ENCODE peak calls at places on chromosome X, in four cellular contexts. One of them, this sample, is unnamed.
A peak's percentile ranks its signal among the peaks of the same experiment; 100 is the strongest.

GRCh38 chrX:146435472-146435871 is 374.1 kb upstream of the CXorf51B start:
- DNase-seq in GM12878: no peak
- DNase-seq in K562: no peak
- DNase-seq in HL-60: no peak
- DNase-seq in this sample: no peak

GRCh38 chrX:138775501-138775900 is 64.0 kb upstream of the FGF13 start:
- DNase-seq in GM12878: no peak
- DNase-seq in K562: peak; percentile 24
- DNase-seq in HL-60: no peak
- DNase-seq in this sample: no peak

GRCh38 chrX:39624166-39624565 is 473.6 kb downstream of the BCOR start:
- DNase-seq in GM12878: no peak
- DNase-seq in K562: no peak
- DNase-seq in HL-60: no peak
- DNase-seq in this sample: no peak

GRCh38 chrX:39953879-39954278 is 143.9 kb downstream of the BCOR start:
- DNase-seq in GM12878: no peak
- DNase-seq in K562: peak; percentile 16
- DNase-seq in HL-60: no peak
- DNase-seq in this sample: no peak

GRCh38 chrX:106894978-106895452 is 8.1 kb downstream of the RIPPLY1 start:
- DNase-seq in GM12878: no peak
- DNase-seq in K562: no peak
- DNase-seq in HL-60: no peak
- DNase-seq in this sample: no peak

GRCh38 chrX:106302304-106302703 is 134.2 kb downstream of the PWWP3B start:
- DNase-seq in GM12878: no peak
- DNase-seq in K562: no peak
- DNase-seq in HL-60: no peak
- DNase-seq in this sample: no peak

GRCh38 chrX:5650904-5651303 is 577.8 kb downstream of the NLGN4X start:
- DNase-seq in GM12878: no peak
- DNase-seq in K562: no peak
- DNase-seq in HL-60: no peak
- DNase-seq in this sample: no peak

GRCh38 chrX:112669834-112670233 is 9.9 kb downstream of the LHFPL1 start:
- DNase-seq in GM12878: no peak
- DNase-seq in K562: no peak
- DNase-seq in HL-60: no peak
- DNase-seq in this sample: no peak

GRCh38 chrX:75113664-75114063 is 42.4 kb downstream of the ABCB7 start:
- DNase-seq in GM12878: no peak
- DNase-seq in K562: no peak
- DNase-seq in HL-60: no peak
- DNase-seq in this sample: no peak

GRCh38 chrX:25343060-25343459 is 327.3 kb upstream of the ARX start:
- DNase-seq in GM12878: no peak
- DNase-seq in K562: no peak
- DNase-seq in HL-60: no peak
- DNase-seq in this sample: no peak

GRCh38 chrX:16212436-16212835 is 45.2 kb downstream of the MAGEB17 start:
- DNase-seq in GM12878: no peak
- DNase-seq in K562: no peak
- DNase-seq in HL-60: no peak
- DNase-seq in this sample: no peak

GRCh38 chrX:131907488-131908314 is 115.4 kb upstream of the STK26 start:
- DNase-seq in GM12878: no peak
- DNase-seq in K562: peak; percentile 10
- DNase-seq in HL-60: no peak
- DNase-seq in this sample: no peak

GRCh38 chrX:151776936-151777335 is 42.4 kb downstream of the CNGA2 start:
- DNase-seq in GM12878: no peak
- DNase-seq in K562: no peak
- DNase-seq in HL-60: no peak
- DNase-seq in this sample: no peak

GRCh38 chrX:100979881-100980607 is 10.5 kb downstream of the ARL13A start:
- DNase-seq in GM12878: no peak
- DNase-seq in K562: no peak
- DNase-seq in HL-60: no peak
- DNase-seq in this sample: no peak

GRCh38 chrX:115912372-115912897 is 258.1 kb upstream of the AGTR2 start:
- DNase-seq in GM12878: peak; percentile 57
- DNase-seq in K562: no peak
- DNase-seq in HL-60: no peak
- DNase-seq in this sample: no peak

GRCh38 chrX:107744868-107745267 is 30.7 kb downstream of the TSC22D3 start:
- DNase-seq in GM12878: no peak
- DNase-seq in K562: no peak
- DNase-seq in HL-60: no peak
- DNase-seq in this sample: no peak

GRCh38 chrX:97402333-97402732 is 518.6 kb downstream of the RPA4 start:
- DNase-seq in GM12878: no peak
- DNase-seq in K562: no peak
- DNase-seq in HL-60: no peak
- DNase-seq in this sample: no peak

GRCh38 chrX:148593987-148594386 is 93.6 kb downstream of the AFF2 start:
- DNase-seq in GM12878: no peak
- DNase-seq in K562: no peak
- DNase-seq in HL-60: peak; percentile 48
- DNase-seq in this sample: no peak

GRCh38 chrX:120426599-120426998 is 42.5 kb downstream of the LAMP2 start:
- DNase-seq in GM12878: no peak
- DNase-seq in K562: no peak
- DNase-seq in HL-60: no peak
- DNase-seq in this sample: no peak

GRCh38 chrX:135396109-135396508 is 25.6 kb upstream of the SMIM10L2A start:
- DNase-seq in GM12878: no peak
- DNase-seq in K562: no peak
- DNase-seq in HL-60: no peak
- DNase-seq in this sample: no peak

GRCh38 chrX:47723689-47724088 is 64.7 kb upstream of the UXT start:
- DNase-seq in GM12878: no peak
- DNase-seq in K562: no peak
- DNase-seq in HL-60: no peak
- DNase-seq in this sample: no peak

GRCh38 chrX:119399772-119400101 is 601 bp downstream of the SLC25A43 start:
- DNase-seq in GM12878: no peak
- DNase-seq in K562: no peak
- DNase-seq in HL-60: no peak
- DNase-seq in this sample: no peak

GRCh38 chrX:154515803-154516654 is at the start of gene FAM3A:
- DNase-seq in GM12878: peak; percentile 52
- DNase-seq in K562: peak; percentile 90
- DNase-seq in HL-60: peak; percentile 88
- DNase-seq in this sample: peak; percentile 67

GRCh38 chrX:112642349-112642748 is 37.4 kb downstream of the LHFPL1 start:
- DNase-seq in GM12878: no peak
- DNase-seq in K562: peak; percentile 18
- DNase-seq in HL-60: peak; percentile 25
- DNase-seq in this sample: no peak

GRCh38 chrX:78037881-78038280 is 66.2 kb upstream of the PGK1 start:
- DNase-seq in GM12878: no peak
- DNase-seq in K562: no peak
- DNase-seq in HL-60: no peak
- DNase-seq in this sample: no peak

GRCh38 chrX:153831435-153832150 is 1.2 kb upstream of the PDZD4 start:
- DNase-seq in GM12878: no peak
- DNase-seq in K562: no peak
- DNase-seq in HL-60: peak; percentile 55
- DNase-seq in this sample: no peak

GRCh38 chrX:78105944-78106650 is 2.0 kb downstream of the PGK1 start:
- DNase-seq in GM12878: no peak
- DNase-seq in K562: no peak
- DNase-seq in HL-60: peak; percentile 11
- DNase-seq in this sample: no peak

GRCh38 chrX:23802431-23802830 is 19.5 kb downstream of the SAT1 start:
- DNase-seq in GM12878: no peak
- DNase-seq in K562: no peak
- DNase-seq in HL-60: no peak
- DNase-seq in this sample: no peak

GRCh38 chrX:117972681-117973080 is 143.9 kb downstream of the KLHL13 start:
- DNase-seq in GM12878: no peak
- DNase-seq in K562: no peak
- DNase-seq in HL-60: no peak
- DNase-seq in this sample: no peak

GRCh38 chrX:2697741-2698294 is 6.7 kb downstream of the CD99 start:
- DNase-seq in GM12878: peak; percentile 44
- DNase-seq in K562: no peak
- DNase-seq in HL-60: no peak
- DNase-seq in this sample: no peak

GRCh38 chrX:29257516-29257915 is 670.3 kb downstream of the IL1RAPL1 start:
- DNase-seq in GM12878: no peak
- DNase-seq in K562: no peak
- DNase-seq in HL-60: no peak
- DNase-seq in this sample: no peak

GRCh38 chrX:57177070-57177469 is 39.9 kb upstream of the SPIN2A start:
- DNase-seq in GM12878: no peak
- DNase-seq in K562: no peak
- DNase-seq in HL-60: no peak
- DNase-seq in this sample: no peak

GRCh38 chrX:15988661-15989603 is 134.3 kb upstream of the AP1S2 start:
- DNase-seq in GM12878: no peak
- DNase-seq in K562: no peak
- DNase-seq in HL-60: no peak
- DNase-seq in this sample: no peak

GRCh38 chrX:95875661-95876060 is 809.0 kb upstream of the DIAPH2 start:
- DNase-seq in GM12878: no peak
- DNase-seq in K562: no peak
- DNase-seq in HL-60: no peak
- DNase-seq in this sample: no peak

GRCh38 chrX:3699841-3700381 is 13.5 kb downstream of the PRKX start:
- DNase-seq in GM12878: peak; percentile 19
- DNase-seq in K562: no peak
- DNase-seq in HL-60: peak; percentile 49
- DNase-seq in this sample: no peak

GRCh38 chrX:3527166-3527565 is 180.7 kb upstream of the MXRA5 start:
- DNase-seq in GM12878: no peak
- DNase-seq in K562: no peak
- DNase-seq in HL-60: no peak
- DNase-seq in this sample: no peak

GRCh38 chrX:24463077-24463476 is 2.0 kb upstream of the PDK3 start:
- DNase-seq in GM12878: no peak
- DNase-seq in K562: no peak
- DNase-seq in HL-60: no peak
- DNase-seq in this sample: no peak

DNA sequence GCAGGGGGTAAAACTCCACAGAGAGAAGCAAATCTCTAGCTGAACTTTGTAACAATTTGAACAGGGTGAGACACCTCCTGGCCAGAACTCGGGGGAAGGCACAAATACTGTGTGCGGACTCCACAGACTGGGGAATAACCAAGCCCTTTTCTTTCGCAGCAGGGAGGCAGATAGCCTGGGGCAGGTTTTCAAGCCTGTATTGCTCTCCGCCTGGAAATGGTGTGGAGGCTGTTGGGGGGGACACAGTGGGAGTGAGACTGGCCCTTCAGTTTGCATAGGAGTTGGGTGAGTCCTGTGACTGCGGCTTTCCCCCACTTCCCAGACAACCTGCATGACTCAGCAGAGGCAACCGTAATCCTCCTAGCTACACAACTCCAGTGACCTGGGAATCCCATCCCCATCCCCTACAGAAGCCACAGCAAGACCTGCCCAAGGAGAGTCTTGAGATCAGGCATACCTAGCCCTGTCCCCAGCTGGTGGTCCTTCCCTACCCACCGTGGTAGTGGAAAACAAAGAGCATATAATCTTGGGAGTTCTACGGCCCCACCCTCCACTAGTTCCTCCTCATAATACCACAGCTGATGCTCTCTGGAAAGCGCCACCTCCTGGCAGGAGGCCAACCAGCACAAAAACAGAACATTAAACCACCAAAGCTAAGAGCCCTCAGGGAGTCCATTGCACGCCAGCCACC is 12.9 kb upstream of the SMPX start:
- DNase-seq in GM12878: no peak
- DNase-seq in K562: no peak
- DNase-seq in HL-60: peak; percentile 2
- DNase-seq in this sample: no peak
- TF ChIP-seq SPI1 in GM12878: no peak
- TF ChIP-seq SPI1 in K562: no peak
- TF ChIP-seq SPI1 in HL-60: no peak
- TF ChIP-seq SPI1 in this sample: no peak

DNA sequence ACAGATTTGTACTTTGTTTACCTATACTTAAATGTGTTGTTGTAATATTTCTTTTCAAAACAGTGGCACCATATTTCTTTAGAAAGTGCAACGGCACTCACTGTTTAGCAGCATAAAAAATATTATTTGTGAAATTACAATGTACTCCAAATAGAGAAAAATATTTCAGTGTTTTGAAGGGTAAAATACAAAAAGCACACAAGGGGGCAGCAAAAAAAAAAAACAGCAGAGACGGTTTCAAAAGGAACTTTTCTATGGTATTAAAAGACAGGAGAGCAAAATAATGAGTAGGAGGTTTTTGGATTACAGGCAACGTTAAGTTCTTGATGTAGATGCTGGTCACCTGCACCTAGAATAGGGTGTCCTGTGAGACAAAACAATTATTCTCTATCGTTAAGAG is 2.0 kb downstream of the NUDT11 start:
- DNase-seq in GM12878: no peak
- DNase-seq in K562: no peak
- DNase-seq in HL-60: no peak
- DNase-seq in this sample: no peak
- TF ChIP-seq SPI1 in GM12878: no peak
- TF ChIP-seq SPI1 in K562: no peak
- TF ChIP-seq SPI1 in HL-60: no peak
- TF ChIP-seq SPI1 in this sample: no peak

GRCh38 chrX:41759817-41760216 is 35.8 kb downstream of the GPR82 start:
- DNase-seq in GM12878: no peak
- DNase-seq in K562: peak; percentile 14
- DNase-seq in HL-60: peak; percentile 34
- DNase-seq in this sample: peak; percentile 2
- TF ChIP-seq SPI1 in GM12878: no peak
- TF ChIP-seq SPI1 in K562: no peak
- TF ChIP-seq SPI1 in HL-60: no peak
- TF ChIP-seq SPI1 in this sample: no peak

GRCh38 chrX:69107747-69108410 is 57.4 kb downstream of the PJA1 start:
- DNase-seq in GM12878: no peak
- DNase-seq in K562: no peak
- DNase-seq in HL-60: no peak
- DNase-seq in this sample: no peak
- TF ChIP-seq SPI1 in GM12878: no peak
- TF ChIP-seq SPI1 in K562: no peak
- TF ChIP-seq SPI1 in HL-60: no peak
- TF ChIP-seq SPI1 in this sample: no peak

DNA sequence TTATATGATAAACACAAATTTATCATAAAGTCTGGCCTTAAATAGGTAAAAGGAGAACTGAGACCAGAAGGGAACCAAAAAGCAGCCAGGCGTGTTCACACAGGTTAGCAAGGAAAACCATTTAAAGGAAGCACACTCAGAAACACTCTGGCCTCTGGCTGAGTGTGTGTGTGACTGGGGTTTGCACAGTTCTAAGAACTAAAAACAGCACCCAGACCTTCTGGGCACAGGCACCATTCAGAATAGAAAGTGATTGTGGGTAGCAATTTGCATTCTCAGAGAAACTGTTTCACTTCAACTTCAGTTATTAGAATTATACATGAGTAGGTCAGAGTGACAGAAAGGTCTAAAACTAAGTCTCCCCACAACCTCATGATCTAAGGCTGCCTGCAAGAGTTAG is 10.0 kb downstream of the GPR82 start:
- DNase-seq in GM12878: peak; percentile 90
- DNase-seq in K562: no peak
- DNase-seq in HL-60: peak; percentile 5
- DNase-seq in this sample: peak; percentile 8
- TF ChIP-seq SPI1 in GM12878: peak; percentile 94
- TF ChIP-seq SPI1 in K562: no peak
- TF ChIP-seq SPI1 in HL-60: no peak
- TF ChIP-seq SPI1 in this sample: peak; percentile 93